ENCODE peak calls at places on chromosomes 13 and 19, in five cellular contexts. Q is EH; V is GM23338; M is CD4-positive, alpha-beta T cell; F is RWPE1. W is an unnamed sample.

GRCh38 chr13:50060718-50061117 is 45.5 kb downstream of the KCNRG start:
- DNase-seq in Q (no peak), V (no peak), M (no peak), F (no peak), W (no peak)

GRCh38 chr19:18202759-18203407 is 959 bp downstream of the RAB3A start:
- DNase-seq in Q (peak; percentile 26), V (peak; percentile 84), M (peak; percentile 25), F (no peak), W (peak; percentile 46)

GRCh38 chr19:28610731-28611130 is 602.2 kb downstream of the UQCRFS1 start:
- DNase-seq in Q (no peak), V (no peak), M (no peak), F (no peak), W (no peak)

GRCh38 chr13:107680115-107680514 is 535.2 kb downstream of the LIG4 start:
- DNase-seq in Q (no peak), V (no peak), M (no peak), F (no peak), W (no peak)

GRCh38 chr19:20662421-20663105 is 1.2 kb upstream of the ZNF626 start:
- DNase-seq in Q (no peak), V (no peak), M (no peak), F (no peak), W (no peak)

GRCh38 chr13:48783181-48783630 is 129.5 kb downstream of the CYSLTR2 start:
- DNase-seq in Q (peak; percentile 95), V (no peak), M (no peak), F (peak; percentile 43), W (peak; percentile 84)

GRCh38 chr19:34366670-34367423 is 1.9 kb downstream of the GPI start:
- DNase-seq in Q (peak; percentile 77), V (no peak), M (no peak), F (no peak), W (no peak)

GRCh38 chr13:112179421-112179820 is 112.5 kb downstream of the SOX1 start:
- DNase-seq in Q (no peak), V (no peak), M (no peak), F (no peak), W (no peak)

GRCh38 chr13:110726726-110727125 is 13.2 kb downstream of the ING1 start:
- DNase-seq in Q (no peak), V (no peak), M (peak; percentile 42), F (no peak), W (no peak)

GRCh38 chr19:18943465-18943864 is 2.4 kb upstream of the HOMER3 start:
- DNase-seq in Q (no peak), V (no peak), M (no peak), F (no peak), W (no peak)

GRCh38 chr13:49374585-49375290 is 69.1 kb downstream of the CAB39L start:
- DNase-seq in Q (peak; percentile 80), V (no peak), M (no peak), F (peak; percentile 59), W (no peak)

GRCh38 chr13:62407871-62408270 is 992.2 kb upstream of the PCDH20 start:
- DNase-seq in Q (no peak), V (no peak), M (no peak), F (no peak), W (no peak)

GRCh38 chr13:76538004-76538403 is 348.2 kb downstream of the KCTD12 start:
- DNase-seq in Q (no peak), V (peak; percentile 9), M (no peak), F (no peak), W (no peak)

GRCh38 chr19:13866463-13867046 is 10.4 kb upstream of the NANOS3 start:
- DNase-seq in Q (no peak), V (no peak), M (no peak), F (no peak), W (no peak)

GRCh38 chr19:46660008-46660517 is 919 bp downstream of the DACT3 start:
- DNase-seq in Q (peak; percentile 21), V (peak; percentile 78), M (no peak), F (no peak), W (no peak)

GRCh38 chr13:111367340-111367739 is 46.9 kb downstream of the TEX29 start:
- DNase-seq in Q (no peak), V (no peak), M (no peak), F (no peak), W (no peak)

GRCh38 chr13:46100191-46100877 is 4.5 kb downstream of the CPB2 start:
- DNase-seq in Q (no peak), V (no peak), M (no peak), F (no peak), W (no peak)

GRCh38 chr13:23969672-23970071 is 72.4 kb upstream of the C1QTNF9B start:
- DNase-seq in Q (peak; percentile 43), V (no peak), M (no peak), F (no peak), W (no peak)

GRCh38 chr13:99737456-99737855 is 234.1 kb downstream of the ZIC5 start:
- DNase-seq in Q (no peak), V (no peak), M (no peak), F (no peak), W (no peak)

GRCh38 chr19:7742991-7743390 is 4.3 kb downstream of the CD209 start:
- DNase-seq in Q (no peak), V (no peak), M (no peak), F (no peak), W (no peak)

GRCh38 chr13:76637651-76638111 is 248.5 kb downstream of the KCTD12 start:
- DNase-seq in Q (peak; percentile 35), V (no peak), M (no peak), F (no peak), W (no peak)